ENCODE peak calls at places on chromosomes 13 and 19, in seven cellular contexts. D, O, K, C, F, Y and W are unnamed samples.

GRCh38 chr13:73061478-73062275 is 2.9 kb downstream of the KLF5 start:
- DNase-seq in D (no peak), O (no peak), K (no peak), C (no peak), F (no peak), Y (no peak), W (no peak)

GRCh38 chr19:49875801-49876421 is 1.2 kb downstream of the AKT1S1 start:
- DNase-seq in D (no peak), O (peak; percentile 76), K (no peak), C (peak; percentile 51), F (peak; percentile 76), Y (peak; percentile 82), W (no peak)

GRCh38 chr19:32642771-32643170 is 32.2 kb downstream of the ANKRD27 start:
- DNase-seq in D (no peak), O (no peak), K (no peak), C (no peak), F (no peak), Y (no peak), W (no peak)

GRCh38 chr19:28468701-28469459 is 744.1 kb downstream of the UQCRFS1 start:
- DNase-seq in D (no peak), O (peak; percentile 42), K (no peak), C (no peak), F (no peak), Y (no peak), W (no peak)

GRCh38 chr19:55079400-55080038 is 3.9 kb downstream of the EPS8L1 start:
- DNase-seq in D (no peak), O (no peak), K (no peak), C (no peak), F (no peak), Y (no peak), W (no peak)

GRCh38 chr13:113754242-113754641 is 4.8 kb upstream of the TMEM255B start:
- DNase-seq in D (no peak), O (no peak), K (no peak), C (no peak), F (no peak), Y (no peak), W (no peak)

GRCh38 chr19:50255115-50255514 is 51.7 kb downstream of the MYH14 start:
- DNase-seq in D (no peak), O (peak; percentile 30), K (no peak), C (no peak), F (no peak), Y (peak; percentile 42), W (no peak)

GRCh38 chr19:10452726-10453620 is 32.6 kb downstream of the PDE4A start:
- DNase-seq in D (no peak), O (no peak), K (no peak), C (no peak), F (no peak), Y (peak; percentile 38), W (no peak)

GRCh38 chr13:47399599-47399998 is 502.7 kb upstream of the HTR2A start:
- DNase-seq in D (no peak), O (no peak), K (no peak), C (no peak), F (no peak), Y (no peak), W (no peak)

GRCh38 chr19:28710278-28710677 is 502.7 kb downstream of the UQCRFS1 start:
- DNase-seq in D (no peak), O (peak; percentile 74), K (peak; percentile 3), C (peak; percentile 43), F (no peak), Y (peak; percentile 24), W (no peak)

GRCh38 chr13:98997738-98998641 is 20.1 kb upstream of the DOCK9 start:
- DNase-seq in D (no peak), O (no peak), K (no peak), C (no peak), F (peak; percentile 22), Y (no peak), W (no peak)

GRCh38 chr13:99191900-99192399 is 8.7 kb upstream of the UBAC2 start:
- DNase-seq in D (no peak), O (peak; percentile 20), K (no peak), C (no peak), F (no peak), Y (no peak), W (no peak)

GRCh38 chr13:19345158-19345557 is 163.5 kb upstream of the TUBA3C start:
- DNase-seq in D (no peak), O (no peak), K (no peak), C (no peak), F (no peak), Y (no peak), W (no peak)

GRCh38 chr13:45137501-45137880 is 17.2 kb downstream of the GTF2F2 start:
- DNase-seq in D (no peak), O (no peak), K (no peak), C (no peak), F (no peak), Y (no peak), W (no peak)

GRCh38 chr19:4929186-4929585 is 19.9 kb downstream of the UHRF1 start:
- DNase-seq in D (no peak), O (no peak), K (no peak), C (no peak), F (no peak), Y (no peak), W (no peak)

GRCh38 chr19:42065511-42065910 is 4.5 kb downstream of the GRIK5 start:
- DNase-seq in D (no peak), O (no peak), K (no peak), C (no peak), F (no peak), Y (no peak), W (no peak)

GRCh38 chr13:99406799-99407201 is 94.5 kb upstream of the TM9SF2 start:
- DNase-seq in D (no peak), O (no peak), K (no peak), C (no peak), F (no peak), Y (no peak), W (no peak)

GRCh38 chr13:114107686-114108081 is 24.7 kb downstream of the RASA3 start:
- DNase-seq in D (no peak), O (no peak), K (no peak), C (no peak), F (no peak), Y (peak; percentile 41), W (no peak)

GRCh38 chr13:37944476-37945442 is 75.2 kb upstream of the TRPC4 start:
- DNase-seq in D (no peak), O (peak; percentile 22), K (no peak), C (no peak), F (no peak), Y (no peak), W (no peak)

GRCh38 chr19:5001547-5002131 is 32.7 kb downstream of the KDM4B start:
- DNase-seq in D (peak; percentile 61), O (peak; percentile 69), K (no peak), C (peak; percentile 58), F (no peak), Y (peak; percentile 69), W (peak; percentile 67)

GRCh38 chr19:32453736-32454135 is 48.2 kb downstream of the DPY19L3 start:
- DNase-seq in D (no peak), O (no peak), K (no peak), C (no peak), F (no peak), Y (no peak), W (no peak)

DNA sequence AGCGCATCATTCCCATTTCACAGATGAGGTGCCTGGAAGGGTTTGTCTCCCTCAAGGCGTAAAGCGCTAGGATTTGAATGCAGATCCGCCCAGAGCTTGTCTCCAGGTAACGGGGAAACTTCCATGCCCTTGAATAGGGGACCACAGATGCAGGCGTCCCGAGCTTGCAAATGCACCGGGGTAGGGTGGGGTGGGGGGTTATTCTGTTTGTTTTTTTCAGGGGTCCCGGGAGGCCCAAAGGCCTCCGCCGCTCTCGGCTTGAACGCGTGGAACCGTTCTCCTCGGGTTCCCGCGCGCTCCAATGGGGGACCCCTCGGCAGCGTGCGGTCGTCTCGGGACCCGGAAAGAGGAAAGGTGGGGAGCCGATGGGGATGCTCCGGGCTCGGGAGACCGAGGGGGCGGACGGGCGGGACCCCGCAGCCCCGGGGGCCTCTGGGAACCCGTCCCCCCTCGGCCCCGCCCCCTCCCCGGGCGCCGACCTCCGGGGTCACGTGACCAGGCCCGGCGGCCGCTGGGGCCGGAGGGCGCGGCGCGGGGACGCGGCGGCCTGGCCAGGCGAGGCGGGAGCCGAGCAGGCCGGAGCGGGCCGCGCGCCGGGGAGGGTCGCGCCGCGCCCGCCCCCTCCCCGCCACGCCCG is at the start of gene PKN1:
- DNase-seq in D (peak; percentile 83), O (peak; percentile 78), K (no peak), C (no peak), F (peak; percentile 86), Y (peak; percentile 95), W (peak; percentile 81)
- TF ChIP-seq TAF1 in D (no peak), O (peak; percentile 37), K (peak; percentile 10), C (no peak), F (peak; percentile 58), Y (peak; percentile 14), W (no peak)

GRCh38 chr19:919157-920050 is 2.3 kb downstream of the KISS1R start:
- DNase-seq in D (no peak), O (no peak), K (no peak), C (no peak), F (peak; percentile 73), Y (no peak), W (no peak)
- TF ChIP-seq TAF1 in D (no peak), O (no peak), K (no peak), C (no peak), F (no peak), Y (no peak), W (no peak)

GRCh38 chr13:27534108-27534975 is 84.0 kb upstream of the MTIF3 start:
- DNase-seq in D (no peak), O (peak; percentile 18), K (no peak), C (no peak), F (no peak), Y (no peak), W (no peak)

GRCh38 chr13:27536361-27537101 is 83.8 kb downstream of the LNX2 start:
- DNase-seq in D (no peak), O (no peak), K (no peak), C (no peak), F (no peak), Y (no peak), W (no peak)

GRCh38 chr13:27534976-27535370 is 84.6 kb upstream of the MTIF3 start:
- DNase-seq in D (no peak), O (no peak), K (no peak), C (no peak), F (no peak), Y (no peak), W (no peak)

GRCh38 chr13:27535546-27535945 is 84.8 kb downstream of the LNX2 start:
- DNase-seq in D (no peak), O (no peak), K (no peak), C (no peak), F (no peak), Y (no peak), W (no peak)

GRCh38 chr13:27533155-27533643 is 82.8 kb upstream of the MTIF3 start:
- DNase-seq in D (peak; percentile 23), O (peak; percentile 80), K (no peak), C (peak; percentile 65), F (peak; percentile 94), Y (peak; percentile 85), W (peak; percentile 22)
- TF ChIP-seq TAF1 in D (no peak), O (no peak), K (no peak), C (no peak), F (no peak), Y (no peak), W (no peak)

DNA sequence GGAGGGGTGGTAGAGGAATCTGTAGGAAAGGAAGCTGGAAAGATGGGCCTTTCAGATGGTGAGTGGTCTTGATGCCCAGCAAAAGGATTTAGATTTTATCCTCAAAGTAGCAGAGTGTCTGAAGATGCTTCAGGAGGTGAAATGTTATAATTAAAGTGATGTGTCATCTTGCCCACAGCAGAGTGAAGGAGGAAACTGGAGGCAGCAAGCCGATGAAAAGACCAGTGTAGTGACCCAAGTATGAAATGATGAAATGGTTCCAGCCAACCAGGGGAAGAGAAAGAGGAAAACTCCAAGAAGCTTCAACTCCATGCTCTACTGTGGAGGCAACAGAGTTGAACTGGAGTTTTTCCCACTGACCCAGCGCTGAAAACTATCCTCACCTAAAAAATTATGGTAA is 66.7 kb downstream of the FOXO1 start:
- DNase-seq in D (no peak), O (no peak), K (no peak), C (no peak), F (no peak), Y (no peak), W (no peak)
- TF ChIP-seq TAF1 in D (no peak), O (no peak), K (no peak), C (no peak), F (no peak), Y (no peak), W (no peak)